ENCODE peak calls at places on chromosome 11, in four cellular contexts. J is H1, G is GM12878, P is HepG2. N is an unnamed sample.

GRCh38 chr11:125588505-125588904 is 4.1 kb upstream of the STT3A start:
- DNase-seq in P (no peak), J (no peak), G (no peak), N (no peak)

GRCh38 chr11:88288560-88288959 is 49.0 kb downstream of the CTSC start:
- DNase-seq in G (no peak), P (no peak), J (no peak), N (no peak)

GRCh38 chr11:95923730-95924413 is at the start of gene MTMR2:
- DNase-seq in P (peak; percentile 57), J (peak; percentile 90), G (peak; percentile 16), N (peak; percentile 68)

GRCh38 chr11:95138448-95138847 is 48.8 kb downstream of the ENDOD1 start:
- DNase-seq in J (no peak), G (no peak), P (no peak), N (no peak)

GRCh38 chr11:202490-202889 is 4.7 kb downstream of the BET1L start:
- DNase-seq in J (peak; percentile 27), P (no peak), G (no peak), N (no peak)

GRCh38 chr11:3123316-3123715 is 41.8 kb downstream of the OSBPL5 start:
- DNase-seq in G (no peak), J (no peak), P (no peak), N (no peak)

GRCh38 chr11:47503227-47503626 is 49.7 kb downstream of the CELF1 start:
- DNase-seq in J (no peak), P (no peak), G (no peak), N (no peak)

GRCh38 chr11:71330996-71331395 is 78.6 kb upstream of the SHANK2 start:
- DNase-seq in G (no peak), P (no peak), J (no peak), N (no peak)

GRCh38 chr11:124876818-124877630 is 11.8 kb downstream of the ROBO3 start:
- DNase-seq in J (peak; percentile 61), P (no peak), G (no peak), N (no peak)

GRCh38 chr11:100918551-100919500 is 210.8 kb downstream of the PGR start:
- DNase-seq in J (no peak), P (no peak), G (no peak), N (peak; percentile 9)

GRCh38 chr11:102109896-102110760 is at the start of gene YAP1:
- DNase-seq in P (peak; percentile 83), J (peak; percentile 91), G (no peak), N (peak; percentile 79)

GRCh38 chr11:81840375-81840774 is 893.3 kb downstream of the FAM181B start:
- DNase-seq in G (no peak), P (no peak), J (no peak), N (no peak)

GRCh38 chr11:113119074-113119473 is 157.9 kb downstream of the NCAM1 start:
- DNase-seq in G (no peak), P (no peak), J (no peak), N (no peak)

GRCh38 chr11:109940816-109941215 is 152.4 kb upstream of the ZC3H12C start:
- DNase-seq in J (no peak), P (no peak), G (no peak), N (no peak)

GRCh38 chr11:133818302-133818701 is 27.0 kb downstream of the SPATA19 start:
- DNase-seq in G (no peak), P (no peak), J (peak; percentile 23), N (no peak)

GRCh38 chr11:9739108-9739507 is 75.2 kb downstream of the SWAP70 start:
- DNase-seq in G (no peak), P (no peak), J (no peak), N (no peak)

GRCh38 chr11:119337581-119338317 is 2.9 kb downstream of the C1QTNF5 start:
- DNase-seq in G (no peak), J (peak; percentile 80), P (no peak), N (no peak)

GRCh38 chr11:71307811-71308645 is 55.7 kb upstream of the SHANK2 start:
- DNase-seq in P (no peak), G (no peak), J (peak; percentile 30), N (no peak)

GRCh38 chr11:1139441-1140066 is 18.2 kb upstream of the MUC5AC start:
- DNase-seq in G (no peak), P (no peak), J (no peak), N (no peak)

GRCh38 chr11:111308140-111308539 is 9.8 kb downstream of the POU2AF3 start:
- DNase-seq in G (no peak), P (peak; percentile 78), J (no peak), N (no peak)
- TF ChIP-seq SUZ12 in G (no peak), P (no peak), J (no peak), N (no peak)

DNA sequence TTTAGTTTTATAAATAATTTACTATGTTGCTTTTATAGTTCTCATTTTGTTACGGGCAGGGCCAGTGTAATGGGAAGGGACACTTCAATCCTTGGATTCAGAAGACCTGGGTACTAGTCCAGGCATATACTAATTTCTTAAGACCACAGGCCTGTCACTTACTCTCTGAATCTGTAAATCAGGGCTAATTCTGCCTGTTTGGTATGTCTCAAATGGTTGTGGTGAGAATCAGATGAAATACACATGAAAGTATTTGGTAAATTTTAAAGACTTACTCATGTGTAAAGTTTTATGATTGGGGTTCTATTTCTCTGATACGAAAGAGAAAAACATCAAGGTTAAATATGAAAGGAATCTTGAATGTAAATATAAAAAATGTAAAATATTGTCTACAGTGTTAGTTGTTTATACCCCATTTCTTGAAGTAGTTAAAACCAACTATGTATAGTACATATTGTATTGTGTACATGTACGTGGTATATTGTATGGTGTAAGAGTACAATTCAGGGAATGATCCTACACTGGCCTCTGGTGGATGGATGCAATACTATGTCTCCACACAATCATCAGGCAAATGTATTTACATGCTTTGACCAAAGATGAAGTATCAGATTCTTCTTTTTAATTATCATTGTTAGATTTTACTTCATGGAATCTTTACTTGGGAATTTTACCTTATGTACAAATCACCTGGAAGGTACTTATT is 24.5 kb upstream of the RAG2 start:
- DNase-seq in J (no peak), P (peak; percentile 31), G (no peak), N (no peak)
- TF ChIP-seq ZNF274 in J (no peak), P (no peak), G (no peak), N (no peak)

DNA sequence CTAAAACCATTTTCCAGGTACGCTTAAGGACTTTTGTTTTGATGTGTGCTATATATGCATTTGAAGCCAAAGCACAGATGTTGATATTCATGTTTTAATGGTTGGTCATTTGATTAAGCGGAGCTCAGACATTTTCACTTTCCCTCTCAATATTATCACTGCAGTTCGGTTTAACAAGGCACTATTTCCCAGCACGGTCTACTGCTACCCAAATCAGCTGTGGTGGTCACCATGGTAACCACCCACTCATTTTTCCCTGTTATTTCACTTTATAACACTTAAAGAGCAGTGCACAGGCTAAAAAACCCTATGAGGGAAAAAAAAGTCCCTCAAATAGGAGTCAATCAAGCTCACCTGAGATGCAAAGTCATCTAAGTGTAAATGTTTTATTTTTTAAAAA is 439.6 kb upstream of the CCDC90B start:
- DNase-seq in J (no peak), G (peak; percentile 28), P (no peak), N (no peak)
- H3K9ac ChIP-seq in J (no peak overlapping the region), G (no peak overlapping the region), P (no peak overlapping the region), N (no peak overlapping the region)

GRCh38 chr11:76077575-76078150 is 128.6 kb downstream of the WNT11 start:
- DNase-seq in P (no peak), G (no peak), J (no peak), N (no peak)

GRCh38 chr11:76075699-76076098 is 130.6 kb downstream of the WNT11 start:
- DNase-seq in P (no peak), G (no peak), J (no peak), N (no peak)

GRCh38 chr11:76073716-76074115 is 132.6 kb downstream of the WNT11 start:
- DNase-seq in G (no peak), J (no peak), P (no peak), N (no peak)

GRCh38 chr11:76076749-76077148 is 129.6 kb downstream of the WNT11 start:
- DNase-seq in P (no peak), G (no peak), J (no peak), N (no peak)

GRCh38 chr11:76074178-76075112 is 131.9 kb downstream of the WNT11 start:
- DNase-seq in P (no peak), G (no peak), J (no peak), N (no peak)
- TF ChIP-seq SUZ12 in P (no peak), G (no peak), J (no peak), N (no peak)

GRCh38 chr11:64743591-64744543 is at the start of gene RASGRP2:
- DNase-seq in J (peak; percentile 95), P (peak; percentile 28), G (no peak), N (no peak)
- TF ChIP-seq ZNF274 in J (no peak), P (no peak), G (no peak), N (no peak)

GRCh38 chr11:31806944-31807790 is 4.0 kb downstream of the PAX6 start:
- DNase-seq in J (peak; percentile 52), P (no peak), G (no peak), N (no peak)
- H3K9ac ChIP-seq in J (no peak overlapping the region), P (no peak overlapping the region), G (no peak overlapping the region), N (no peak overlapping the region)

N was measured in NT2/D1.